ENCODE peak calls at places on chromosomes 4 and X, in four cellular contexts. I, X, H and Q are unnamed samples.

GRCh38 chr4:76459291-76459723 is 24.3 kb downstream of the SHROOM3 start:
- DNase-seq in X (peak), I (no peak), H (no peak), Q (peak)

GRCh38 chr4:7214359-7214758 is 22.0 kb downstream of the SORCS2 start:
- DNase-seq in I (no peak), H (peak), X (no peak), Q (no peak)

GRCh38 chr4:79476196-79476595 is 68.2 kb upstream of the GK2 start:
- DNase-seq in H (no peak), I (no peak), X (no peak), Q (no peak)

GRCh38 chrX:8027876-8028275 is 100.7 kb upstream of the PNPLA4 start:
- DNase-seq in H (no peak), X (no peak), I (no peak), Q (peak)

GRCh38 chrX:68504237-68504636 is 5.4 kb downstream of the YIPF6 start:
- DNase-seq in H (peak), I (no peak), X (peak), Q (no peak)

GRCh38 chr4:52173470-52174055 is 122.5 kb downstream of the SPATA18 start:
- DNase-seq in I (no peak), X (no peak), H (no peak), Q (no peak)

GRCh38 chrX:129831486-129831885 is 12.2 kb downstream of the ZDHHC9 start:
- DNase-seq in I (no peak), H (no peak), X (no peak), Q (no peak)

GRCh38 chrX:1673337-1673736 is 58.5 kb downstream of the ASMT start:
- DNase-seq in H (peak), I (peak), X (no peak), Q (peak)

GRCh38 chrX:77422886-77423648 is 24.1 kb upstream of the FGF16 start:
- DNase-seq in X (no peak), H (no peak), I (no peak), Q (peak)

GRCh38 chrX:12709047-12709446 is 82.2 kb upstream of the PRPS2 start:
- DNase-seq in H (peak), X (no peak), I (no peak), Q (no peak)

GRCh38 chrX:50067435-50068292 is 133.1 kb downstream of the AKAP4 start:
- DNase-seq in H (no peak), X (peak), I (peak), Q (peak)

GRCh38 chrX:43750248-43750676 is 94.2 kb downstream of the MAOA start:
- DNase-seq in H (peak), X (peak), I (peak), Q (peak)

GRCh38 chr4:84336964-84337705 is 162.0 kb downstream of the NKX6-1 start:
- DNase-seq in X (no peak), H (no peak), I (no peak), Q (peak)

GRCh38 chrX:118370921-118371624 is 25.2 kb downstream of the WDR44 start:
- DNase-seq in X (peak), H (no peak), I (no peak), Q (no peak)

GRCh38 chr4:185590982-185591381 is 55.7 kb upstream of the PDLIM3 start:
- DNase-seq in X (no peak), H (no peak), I (no peak), Q (no peak)

GRCh38 chr4:183438458-183439113 is 5.8 kb upstream of the CDKN2AIP start:
- DNase-seq in I (no peak), X (peak), H (peak), Q (no peak)
- H3K9ac ChIP-seq in I (peak), X (no peak), H (peak), Q (no peak)

GRCh38 chr4:53235547-53235946 is 130.3 kb downstream of the SCFD2 start:
- DNase-seq in X (no peak), H (no peak), I (no peak), Q (no peak)

GRCh38 chr4:53234669-53235068 is 131.2 kb downstream of the SCFD2 start:
- DNase-seq in X (no peak), H (no peak), I (no peak), Q (no peak)

GRCh38 chr4:53240573-53240972 is 125.3 kb downstream of the SCFD2 start:
- DNase-seq in X (no peak), I (no peak), H (no peak), Q (no peak)
- H3K9ac ChIP-seq in X (no peak), I (no peak), H (no peak), Q (no peak)

DNA sequence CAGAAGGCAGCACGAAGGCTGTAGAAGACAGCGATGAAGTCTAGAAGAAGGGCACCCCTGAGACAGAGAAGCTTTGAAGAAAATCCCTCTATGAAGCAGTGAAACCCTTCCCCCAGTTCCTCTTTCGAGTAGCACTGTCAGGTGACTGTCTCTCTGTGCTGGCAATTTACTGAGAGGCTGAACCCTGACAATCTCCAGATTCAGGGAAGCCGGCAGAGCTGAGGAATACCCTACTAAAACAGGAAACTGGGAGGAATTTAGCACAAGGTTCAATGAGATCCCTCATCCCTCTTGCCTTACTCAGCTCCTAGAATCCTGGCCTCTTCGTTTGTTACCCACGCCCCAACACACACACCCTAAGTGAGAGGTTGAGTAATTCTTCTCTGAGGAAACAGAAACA is 239.7 kb upstream of the NOCT start:
- DNase-seq in X (no peak), H (no peak), I (no peak), Q (no peak)
- H3K9ac ChIP-seq in X (no peak), H (no peak), I (no peak), Q (no peak)

DNA sequence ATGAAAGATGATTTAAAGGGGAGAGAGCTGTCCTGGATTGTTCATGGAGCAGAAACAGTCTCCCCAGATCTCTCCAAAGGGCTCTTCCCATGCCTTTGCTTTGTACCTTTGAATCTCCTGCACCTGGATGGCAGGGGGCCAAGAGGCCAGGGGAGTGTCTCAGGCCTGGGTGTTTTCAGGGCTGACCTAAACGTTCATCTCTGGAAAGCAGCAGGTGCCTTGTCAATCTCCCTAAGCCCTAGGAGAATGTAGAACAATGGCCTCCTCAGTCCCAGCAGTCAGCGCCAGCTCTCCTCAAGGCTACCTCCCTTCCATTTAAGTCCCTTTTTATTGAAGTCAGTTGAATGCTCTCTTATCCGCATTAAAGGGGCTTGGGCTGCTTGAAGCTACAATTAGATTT is 31.2 kb upstream of the NSUN7 start:
- DNase-seq in H (peak), I (no peak), X (no peak), Q (no peak)
- H3K9ac ChIP-seq in H (no peak), I (no peak), X (no peak), Q (no peak)

GRCh38 chr4:15142201-15142600 is 139.9 kb downstream of the CPEB2 start:
- DNase-seq in H (no peak), I (no peak), X (no peak), Q (no peak)

GRCh38 chr4:15144967-15145295 is 142.7 kb downstream of the CPEB2 start:
- DNase-seq in H (no peak), I (no peak), X (no peak), Q (no peak)

GRCh38 chr4:15144249-15144966 is 142.1 kb downstream of the CPEB2 start:
- DNase-seq in X (no peak), H (no peak), I (no peak), Q (no peak)

GRCh38 chr4:15145709-15146108 is 143.4 kb downstream of the CPEB2 start:
- DNase-seq in H (peak), I (no peak), X (no peak), Q (no peak)

GRCh38 chr4:15143551-15143950 is 141.3 kb downstream of the CPEB2 start:
- DNase-seq in H (no peak), X (no peak), I (no peak), Q (no peak)
- H3K9ac ChIP-seq in H (no peak), X (no peak), I (no peak), Q (no peak)

GRCh38 chrX:109848451-109849050 is 115.5 kb upstream of the ACSL4 start:
- DNase-seq in H (no peak), X (no peak), I (peak), Q (no peak)
- H3K9ac ChIP-seq in H (no peak), X (no peak), I (no peak), Q (no peak)